ENCODE peak calls at places on chromosomes 16 and 17, in six cellular contexts. One of them, this sample, is unnamed.

GRCh38 chr17:31156326-31156725 is 61.5 kb downstream of the NF1 start:
- DNase-seq in SK-N-SH: no peak
- DNase-seq in GM23248: peak
- DNase-seq in H1: no peak
- DNase-seq in H9: no peak
- DNase-seq in HCT116: no peak
- DNase-seq in this sample: no peak

GRCh38 chr17:80008383-80008840 is 27.3 kb downstream of the TBC1D16 start:
- DNase-seq in SK-N-SH: peak
- DNase-seq in GM23248: peak
- DNase-seq in H9: peak
- DNase-seq in H1: peak
- DNase-seq in HCT116: peak
- DNase-seq in this sample: peak

GRCh38 chr17:64387145-64387473 is 3.6 kb downstream of the PECAM1 start:
- DNase-seq in GM23248: no peak
- DNase-seq in H1: no peak
- DNase-seq in H9: no peak
- DNase-seq in SK-N-SH: no peak
- DNase-seq in HCT116: no peak
- DNase-seq in this sample: no peak

GRCh38 chr17:29283496-29283895 is 10.5 kb downstream of the NUFIP2 start:
- DNase-seq in HCT116: no peak
- DNase-seq in H9: no peak
- DNase-seq in H1: no peak
- DNase-seq in GM23248: peak
- DNase-seq in SK-N-SH: peak
- DNase-seq in this sample: peak

GRCh38 chr17:41178341-41178740 is 320 bp upstream of the KRTAP4-2 start:
- DNase-seq in SK-N-SH: no peak
- DNase-seq in GM23248: peak
- DNase-seq in HCT116: no peak
- DNase-seq in H1: no peak
- DNase-seq in H9: no peak
- DNase-seq in this sample: no peak

GRCh38 chr17:31610301-31610910 is 218.9 kb downstream of the RAB11FIP4 start:
- DNase-seq in SK-N-SH: no peak
- DNase-seq in GM23248: no peak
- DNase-seq in H1: no peak
- DNase-seq in H9: peak
- DNase-seq in HCT116: no peak
- DNase-seq in this sample: peak

GRCh38 chr17:41848788-41849187 is 11.2 kb downstream of the KLHL10 start:
- DNase-seq in H9: no peak
- DNase-seq in SK-N-SH: no peak
- DNase-seq in H1: no peak
- DNase-seq in GM23248: no peak
- DNase-seq in HCT116: no peak
- DNase-seq in this sample: no peak

GRCh38 chr17:65433592-65433991 is 127.9 kb downstream of the AXIN2 start:
- DNase-seq in H1: no peak
- DNase-seq in GM23248: no peak
- DNase-seq in H9: no peak
- DNase-seq in HCT116: no peak
- DNase-seq in SK-N-SH: no peak
- DNase-seq in this sample: no peak

GRCh38 chr17:1963250-1963649 is 61.9 kb downstream of the RTN4RL1 start:
- DNase-seq in H1: no peak
- DNase-seq in HCT116: no peak
- DNase-seq in H9: no peak
- DNase-seq in SK-N-SH: no peak
- DNase-seq in GM23248: no peak
- DNase-seq in this sample: no peak

GRCh38 chr16:3715430-3715829 is 1.9 kb downstream of the TRAP1 start:
- DNase-seq in H9: no peak
- DNase-seq in HCT116: no peak
- DNase-seq in GM23248: no peak
- DNase-seq in SK-N-SH: no peak
- DNase-seq in H1: no peak
- DNase-seq in this sample: no peak

GRCh38 chr17:77476920-77477805 is 336.4 kb downstream of the SEC14L1 start:
- DNase-seq in HCT116: no peak
- DNase-seq in H9: no peak
- DNase-seq in H1: no peak
- DNase-seq in SK-N-SH: peak
- DNase-seq in GM23248: peak
- DNase-seq in this sample: peak

GRCh38 chr16:16890964-16891363 is 512.0 kb downstream of the NPIPA7 start:
- DNase-seq in HCT116: peak
- DNase-seq in GM23248: no peak
- DNase-seq in SK-N-SH: no peak
- DNase-seq in H1: no peak
- DNase-seq in H9: no peak
- DNase-seq in this sample: peak

GRCh38 chr17:27091043-27091497 is 202.8 kb upstream of the WSB1 start:
- DNase-seq in H1: no peak
- DNase-seq in SK-N-SH: no peak
- DNase-seq in GM23248: no peak
- DNase-seq in HCT116: no peak
- DNase-seq in H9: no peak
- DNase-seq in this sample: no peak

GRCh38 chr16:47375423-47375822 is 85.4 kb downstream of the ITFG1 start:
- DNase-seq in SK-N-SH: no peak
- DNase-seq in HCT116: no peak
- DNase-seq in H1: no peak
- DNase-seq in GM23248: no peak
- DNase-seq in H9: no peak
- DNase-seq in this sample: peak

DNA sequence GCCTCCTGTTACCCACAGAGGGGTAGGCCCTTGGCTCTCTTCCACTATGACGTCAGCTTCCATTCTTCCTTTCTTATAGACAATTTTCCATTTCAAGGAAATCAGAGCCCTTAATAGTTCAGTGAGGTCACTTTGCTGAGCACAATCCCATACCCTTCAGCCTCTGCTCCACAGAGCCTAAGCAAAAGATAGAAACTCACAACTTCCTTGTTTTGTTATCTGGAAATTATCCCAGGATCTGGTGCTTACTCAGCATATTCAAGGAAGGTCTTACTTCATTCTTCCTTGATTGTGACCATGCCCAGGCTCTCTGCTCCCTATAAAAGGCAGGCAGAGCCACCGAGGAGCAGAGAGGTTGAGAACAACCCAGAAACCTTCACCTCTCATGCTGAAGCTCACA is at the start of gene CCL8:
- DNase-seq in HCT116: no peak
- DNase-seq in GM23248: no peak
- DNase-seq in H1: no peak
- DNase-seq in SK-N-SH: no peak
- DNase-seq in H9: no peak
- DNase-seq in this sample: no peak
- H3K9ac ChIP-seq in HCT116: no peak
- H3K9ac ChIP-seq in GM23248: no peak
- H3K9ac ChIP-seq in H1: no peak
- H3K9ac ChIP-seq in SK-N-SH: no peak
- H3K9ac ChIP-seq in H9: no peak
- H3K9ac ChIP-seq in this sample: no peak

DNA sequence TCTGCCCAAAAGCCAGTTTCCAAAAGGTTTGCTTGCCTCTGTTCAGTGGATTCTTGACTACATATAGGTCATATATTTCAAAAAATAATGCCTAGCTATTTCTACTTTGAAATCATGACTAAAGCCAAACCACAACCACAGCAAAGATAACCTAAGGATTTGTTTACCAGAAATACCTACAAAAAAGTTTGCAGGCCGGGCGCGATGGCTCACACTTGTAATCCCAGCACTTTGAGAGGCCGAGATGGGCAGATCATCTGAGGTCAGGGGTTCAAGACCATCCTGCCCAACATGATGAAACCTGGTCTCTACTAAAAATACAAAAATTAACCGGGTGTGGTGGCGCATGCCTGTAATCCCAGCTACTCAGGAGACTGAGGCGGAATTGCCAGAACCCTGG is 15.2 kb downstream of the CARHSP1 start:
- DNase-seq in H9: no peak
- DNase-seq in H1: no peak
- DNase-seq in GM23248: no peak
- DNase-seq in SK-N-SH: no peak
- DNase-seq in HCT116: no peak
- DNase-seq in this sample: no peak
- H3K9ac ChIP-seq in H9: no peak
- H3K9ac ChIP-seq in H1: no peak
- H3K9ac ChIP-seq in GM23248: no peak
- H3K9ac ChIP-seq in SK-N-SH: no peak
- H3K9ac ChIP-seq in HCT116: no peak
- H3K9ac ChIP-seq in this sample: no peak

GRCh38 chr16:12546918-12547607 is 256.6 kb downstream of the CPPED1 start:
- DNase-seq in SK-N-SH: no peak
- DNase-seq in GM23248: peak
- DNase-seq in H1: no peak
- DNase-seq in HCT116: no peak
- DNase-seq in H9: no peak
- DNase-seq in this sample: no peak

GRCh38 chr16:12544477-12545291 is 259.0 kb downstream of the CPPED1 start:
- DNase-seq in HCT116: no peak
- DNase-seq in SK-N-SH: no peak
- DNase-seq in H1: no peak
- DNase-seq in GM23248: no peak
- DNase-seq in H9: no peak
- DNase-seq in this sample: no peak

GRCh38 chr16:12545792-12546342 is 257.8 kb downstream of the CPPED1 start:
- DNase-seq in HCT116: no peak
- DNase-seq in GM23248: no peak
- DNase-seq in H1: no peak
- DNase-seq in H9: no peak
- DNase-seq in SK-N-SH: no peak
- DNase-seq in this sample: no peak

GRCh38 chr16:12543700-12544476 is 259.8 kb downstream of the CPPED1 start:
- DNase-seq in H9: no peak
- DNase-seq in HCT116: no peak
- DNase-seq in GM23248: no peak
- DNase-seq in H1: no peak
- DNase-seq in SK-N-SH: no peak
- DNase-seq in this sample: no peak

GRCh38 chr16:12545292-12545610 is 258.4 kb downstream of the CPPED1 start:
- DNase-seq in GM23248: no peak
- DNase-seq in SK-N-SH: no peak
- DNase-seq in HCT116: no peak
- DNase-seq in H9: no peak
- DNase-seq in H1: no peak
- DNase-seq in this sample: peak
- H3K9ac ChIP-seq in GM23248: no peak
- H3K9ac ChIP-seq in SK-N-SH: no peak
- H3K9ac ChIP-seq in HCT116: no peak
- H3K9ac ChIP-seq in H9: no peak
- H3K9ac ChIP-seq in H1: no peak
- H3K9ac ChIP-seq in this sample: no peak

DNA sequence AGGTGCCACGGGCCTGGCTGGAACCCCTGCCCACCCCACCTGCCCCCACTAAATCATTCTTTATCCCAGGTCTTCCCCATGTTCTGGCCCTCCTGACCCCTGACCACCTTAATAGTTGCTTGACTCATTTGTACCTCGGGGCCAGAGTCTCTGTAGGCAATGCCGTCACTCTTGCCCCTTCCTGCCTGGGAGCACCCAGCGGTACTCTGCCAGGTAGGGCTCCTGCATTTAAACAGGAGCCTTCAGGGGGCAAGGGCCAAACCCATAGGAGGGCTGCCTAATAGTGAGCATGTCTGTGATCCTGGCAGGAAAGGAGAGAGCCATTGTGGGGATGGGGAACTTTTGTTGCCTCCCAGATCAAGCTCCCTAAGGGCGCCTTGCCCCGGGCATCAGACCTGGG is 8.8 kb upstream of the ITGA3 start:
- DNase-seq in GM23248: no peak
- DNase-seq in HCT116: no peak
- DNase-seq in H1: no peak
- DNase-seq in SK-N-SH: no peak
- DNase-seq in H9: no peak
- DNase-seq in this sample: no peak
- H3K9ac ChIP-seq in GM23248: peak
- H3K9ac ChIP-seq in HCT116: peak
- H3K9ac ChIP-seq in H1: no peak
- H3K9ac ChIP-seq in SK-N-SH: peak
- H3K9ac ChIP-seq in H9: no peak
- H3K9ac ChIP-seq in this sample: no peak

GRCh38 chr17:39923836-39924690 is 3.3 kb downstream of the ORMDL3 start:
- DNase-seq in H1: no peak
- DNase-seq in H9: peak
- DNase-seq in SK-N-SH: no peak
- DNase-seq in HCT116: no peak
- DNase-seq in GM23248: peak
- DNase-seq in this sample: peak
- H3K9ac ChIP-seq in H1: peak
- H3K9ac ChIP-seq in H9: no peak
- H3K9ac ChIP-seq in SK-N-SH: no peak
- H3K9ac ChIP-seq in HCT116: no peak
- H3K9ac ChIP-seq in GM23248: peak
- H3K9ac ChIP-seq in this sample: peak

GRCh38 chr16:19776565-19776964 is 58.5 kb downstream of the IQCK start:
- DNase-seq in HCT116: no peak
- DNase-seq in H9: no peak
- DNase-seq in GM23248: no peak
- DNase-seq in H1: no peak
- DNase-seq in SK-N-SH: no peak
- DNase-seq in this sample: no peak
- H3K9ac ChIP-seq in HCT116: no peak
- H3K9ac ChIP-seq in H9: no peak
- H3K9ac ChIP-seq in GM23248: no peak
- H3K9ac ChIP-seq in H1: no peak
- H3K9ac ChIP-seq in SK-N-SH: no peak
- H3K9ac ChIP-seq in this sample: no peak

GRCh38 chr16:72055911-72056310 is 1.6 kb downstream of the HP start:
- DNase-seq in HCT116: no peak
- DNase-seq in GM23248: no peak
- DNase-seq in SK-N-SH: no peak
- DNase-seq in H1: no peak
- DNase-seq in H9: no peak
- DNase-seq in this sample: no peak
- H3K9ac ChIP-seq in HCT116: no peak
- H3K9ac ChIP-seq in GM23248: no peak
- H3K9ac ChIP-seq in SK-N-SH: no peak
- H3K9ac ChIP-seq in H1: no peak
- H3K9ac ChIP-seq in H9: no peak
- H3K9ac ChIP-seq in this sample: no peak